ENCODE peak calls at places on chromosome X, in eight cellular contexts. O is endothelial cell, F is H4, H is AG09309, T is bronchial epithelial cell, Z is Karpas-422, U is NCI-H748 treated with DMSO at 0.1 percent for 48 hours, W is heart right ventricle. N is an unnamed sample.

GRCh38 chrX:28659269-28659668 is 72.0 kb downstream of the IL1RAPL1 start:
- DNase-seq in O (peak; percentile 3), F (no peak), H (no peak), T (no peak), Z (peak; percentile 49), U (no peak), W (peak; percentile 5), N (no peak)

GRCh38 chrX:24525455-24525854 is 60.4 kb downstream of the PDK3 start:
- DNase-seq in O (no peak), F (no peak), H (no peak), T (no peak), Z (no peak), U (no peak), W (no peak), N (no peak)

GRCh38 chrX:70479197-70479969 is 34.7 kb downstream of the DLG3 start:
- DNase-seq in O (no peak), F (peak; percentile 18), H (peak; percentile 44), T (peak; percentile 78), Z (no peak), U (no peak), W (no peak), N (no peak)

GRCh38 chrX:106951230-106951629 is 31.0 kb downstream of the CLDN2 start:
- DNase-seq in O (no peak), F (no peak), H (no peak), T (no peak), Z (no peak), U (no peak), W (no peak), N (no peak)

GRCh38 chrX:67720344-67720743 is 176.5 kb downstream of the AR start:
- DNase-seq in O (no peak), F (no peak), H (no peak), T (no peak), Z (peak; percentile 66), U (no peak), W (no peak), N (no peak)

GRCh38 chrX:15301924-15302323 is 13.5 kb downstream of the ASB11 start:
- DNase-seq in O (no peak), F (peak; percentile 70), H (peak; percentile 24), T (no peak), Z (no peak), U (no peak), W (peak; percentile 23), N (no peak)

GRCh38 chrX:40083120-40083978 is 14.4 kb downstream of the BCOR start:
- DNase-seq in O (no peak), F (no peak), H (no peak), T (no peak), Z (peak; percentile 52), U (no peak), W (no peak), N (no peak)

GRCh38 chrX:103464071-103464773 is 55.1 kb downstream of the RAB40A start:
- DNase-seq in O (peak; percentile 22), F (peak; percentile 9), H (no peak), T (peak; percentile 43), Z (peak; percentile 75), U (no peak), W (peak; percentile 4), N (peak; percentile 3)

GRCh38 chrX:128975716-128976115 is 547.6 kb downstream of the SMARCA1 start:
- DNase-seq in O (peak; percentile 59), F (no peak), H (no peak), T (peak; percentile 2), Z (peak; percentile 74), U (peak; percentile 52), W (no peak), N (peak; percentile 74)

GRCh38 chrX:42519666-42520231 is 258.2 kb downstream of the PPP1R2C start:
- DNase-seq in O (no peak), F (peak; percentile 6), H (peak; percentile 17), T (peak; percentile 45), Z (no peak), U (no peak), W (no peak), N (no peak)

GRCh38 chrX:18886005-18886343 is 97.9 kb downstream of the PHKA2 start:
- DNase-seq in O (no peak), F (no peak), H (no peak), T (no peak), Z (no peak), U (no peak), W (no peak), N (no peak)

GRCh38 chrX:150680974-150681373 is 12.2 kb upstream of the MTMR1 start:
- DNase-seq in O (no peak), F (no peak), H (no peak), T (peak; percentile 33), Z (peak; percentile 73), U (peak; percentile 18), W (no peak), N (no peak)

GRCh38 chrX:115642895-115643530 is 82.0 kb downstream of the PLS3 start:
- DNase-seq in O (peak; percentile 21), F (peak; percentile 38), H (peak; percentile 48), T (peak; percentile 38), Z (peak; percentile 83), U (peak; percentile 14), W (peak; percentile 17), N (peak; percentile 60)

GRCh38 chrX:138791551-138791950 is 80.0 kb upstream of the FGF13 start:
- DNase-seq in O (no peak), F (no peak), H (no peak), T (no peak), Z (no peak), U (no peak), W (no peak), N (no peak)

GRCh38 chrX:38881066-38881465 is 79.8 kb downstream of the MID1IP1 start:
- DNase-seq in O (no peak), F (no peak), H (no peak), T (no peak), Z (no peak), U (no peak), W (no peak), N (no peak)

GRCh38 chrX:42704454-42704853 is 73.5 kb downstream of the PPP1R2C start:
- DNase-seq in O (no peak), F (no peak), H (no peak), T (no peak), Z (no peak), U (no peak), W (no peak), N (no peak)

GRCh38 chrX:137052641-137053235 is 18.9 kb upstream of the GPR101 start:
- DNase-seq in O (peak; percentile 14), F (no peak), H (no peak), T (no peak), Z (no peak), U (peak; percentile 5), W (no peak), N (no peak)

GRCh38 chrX:28398352-28398751 is 188.9 kb upstream of the IL1RAPL1 start:
- DNase-seq in O (no peak), F (no peak), H (no peak), T (peak; percentile 43), Z (no peak), U (no peak), W (no peak), N (no peak)

GRCh38 chrX:113412106-113412505 is 571.5 kb upstream of the AMOT start:
- DNase-seq in O (no peak), F (no peak), H (no peak), T (no peak), Z (no peak), U (no peak), W (no peak), N (no peak)

GRCh38 chrX:23504895-23505294 is 162.4 kb upstream of the PRDX4 start:
- DNase-seq in O (no peak), F (no peak), H (no peak), T (no peak), Z (no peak), U (no peak), W (no peak), N (no peak)